ENCODE peak calls at places on chromosomes 2 and 18, in ten cellular contexts. One of them, this sample, is unnamed.

GRCh38 chr2:213086566-213086965 is 64.8 kb downstream of the IKZF2 start:
- DNase-seq in Panc1: no peak
- DNase-seq in fibroblast of mammary gland: no peak
- DNase-seq in type B pancreatic cell: no peak
- DNase-seq in omental fat pad: no peak
- DNase-seq in tibial artery: no peak
- DNase-seq in fibroblast of lung: peak; percentile 56
- DNase-seq in fibroblast of pulmonary artery: peak; percentile 23
- DNase-seq in MM.1S: no peak
- DNase-seq in A549: no peak
- DNase-seq in this sample: peak; percentile 8

GRCh38 chr2:1591978-1592907 is 152.1 kb downstream of the PXDN start:
- DNase-seq in fibroblast of pulmonary artery: peak; percentile 97
- DNase-seq in type B pancreatic cell: no peak
- DNase-seq in tibial artery: peak; percentile 94
- DNase-seq in A549: peak; percentile 56
- DNase-seq in Panc1: no peak
- DNase-seq in MM.1S: no peak
- DNase-seq in omental fat pad: no peak
- DNase-seq in fibroblast of mammary gland: peak; percentile 83
- DNase-seq in fibroblast of lung: peak; percentile 88
- DNase-seq in this sample: peak; percentile 98

GRCh38 chr2:110743600-110743999 is 11.2 kb downstream of the ACOXL start:
- DNase-seq in type B pancreatic cell: no peak
- DNase-seq in fibroblast of mammary gland: no peak
- DNase-seq in omental fat pad: no peak
- DNase-seq in A549: no peak
- DNase-seq in fibroblast of pulmonary artery: no peak
- DNase-seq in tibial artery: no peak
- DNase-seq in Panc1: no peak
- DNase-seq in MM.1S: no peak
- DNase-seq in fibroblast of lung: no peak
- DNase-seq in this sample: no peak

GRCh38 chr2:55167630-55167967 is 64.5 kb downstream of the CLHC1 start:
- DNase-seq in type B pancreatic cell: no peak
- DNase-seq in MM.1S: no peak
- DNase-seq in fibroblast of pulmonary artery: no peak
- DNase-seq in Panc1: no peak
- DNase-seq in fibroblast of mammary gland: no peak
- DNase-seq in omental fat pad: no peak
- DNase-seq in tibial artery: no peak
- DNase-seq in fibroblast of lung: no peak
- DNase-seq in A549: no peak
- DNase-seq in this sample: no peak

GRCh38 chr2:64646007-64646880 is 7.5 kb downstream of the SERTAD2 start:
- DNase-seq in tibial artery: peak; percentile 91
- DNase-seq in fibroblast of pulmonary artery: peak; percentile 85
- DNase-seq in fibroblast of lung: peak; percentile 52
- DNase-seq in omental fat pad: peak; percentile 99
- DNase-seq in fibroblast of mammary gland: peak; percentile 72
- DNase-seq in type B pancreatic cell: peak; percentile 86
- DNase-seq in Panc1: peak; percentile 76
- DNase-seq in MM.1S: peak; percentile 82
- DNase-seq in A549: peak; percentile 83
- DNase-seq in this sample: peak; percentile 87

GRCh38 chr2:126932966-126933555 is 34.4 kb downstream of the TEX51 start:
- DNase-seq in fibroblast of pulmonary artery: no peak
- DNase-seq in omental fat pad: no peak
- DNase-seq in A549: no peak
- DNase-seq in tibial artery: no peak
- DNase-seq in Panc1: no peak
- DNase-seq in MM.1S: no peak
- DNase-seq in fibroblast of mammary gland: no peak
- DNase-seq in fibroblast of lung: no peak
- DNase-seq in type B pancreatic cell: no peak
- DNase-seq in this sample: no peak

GRCh38 chr2:171810409-171810993 is 83.5 kb downstream of the SLC25A12 start:
- DNase-seq in fibroblast of lung: peak; percentile 5
- DNase-seq in omental fat pad: no peak
- DNase-seq in fibroblast of pulmonary artery: peak; percentile 53
- DNase-seq in type B pancreatic cell: no peak
- DNase-seq in A549: no peak
- DNase-seq in MM.1S: no peak
- DNase-seq in fibroblast of mammary gland: no peak
- DNase-seq in tibial artery: no peak
- DNase-seq in Panc1: no peak
- DNase-seq in this sample: peak; percentile 51

GRCh38 chr2:27320958-27321543 is 1.8 kb downstream of the MPV17 start:
- DNase-seq in MM.1S: no peak
- DNase-seq in omental fat pad: peak; percentile 59
- DNase-seq in Panc1: peak; percentile 95
- DNase-seq in fibroblast of lung: peak; percentile 98
- DNase-seq in A549: peak; percentile 98
- DNase-seq in fibroblast of pulmonary artery: peak; percentile 99
- DNase-seq in tibial artery: no peak
- DNase-seq in type B pancreatic cell: no peak
- DNase-seq in fibroblast of mammary gland: peak; percentile 100
- DNase-seq in this sample: no peak

GRCh38 chr18:37179384-37179783 is 350.5 kb downstream of the KIAA1328 start:
- DNase-seq in MM.1S: no peak
- DNase-seq in fibroblast of lung: no peak
- DNase-seq in type B pancreatic cell: no peak
- DNase-seq in A549: no peak
- DNase-seq in tibial artery: no peak
- DNase-seq in fibroblast of mammary gland: no peak
- DNase-seq in fibroblast of pulmonary artery: no peak
- DNase-seq in Panc1: no peak
- DNase-seq in omental fat pad: no peak
- DNase-seq in this sample: no peak

GRCh38 chr2:31558401-31559295 is 22.1 kb downstream of the SRD5A2 start:
- DNase-seq in tibial artery: no peak
- DNase-seq in A549: peak; percentile 92
- DNase-seq in fibroblast of mammary gland: peak; percentile 78
- DNase-seq in fibroblast of pulmonary artery: peak; percentile 14
- DNase-seq in type B pancreatic cell: no peak
- DNase-seq in MM.1S: no peak
- DNase-seq in fibroblast of lung: peak; percentile 11
- DNase-seq in omental fat pad: no peak
- DNase-seq in Panc1: peak; percentile 4
- DNase-seq in this sample: no peak

GRCh38 chr18:49531678-49532153 is 30.1 kb upstream of the LIPG start:
- DNase-seq in fibroblast of lung: no peak
- DNase-seq in A549: no peak
- DNase-seq in fibroblast of pulmonary artery: peak; percentile 24
- DNase-seq in fibroblast of mammary gland: no peak
- DNase-seq in type B pancreatic cell: no peak
- DNase-seq in Panc1: no peak
- DNase-seq in omental fat pad: no peak
- DNase-seq in MM.1S: peak; percentile 81
- DNase-seq in tibial artery: no peak
- DNase-seq in this sample: peak; percentile 69

GRCh38 chr2:226336283-226336682 is 463.3 kb downstream of the IRS1 start:
- DNase-seq in type B pancreatic cell: no peak
- DNase-seq in fibroblast of pulmonary artery: no peak
- DNase-seq in omental fat pad: no peak
- DNase-seq in MM.1S: peak; percentile 69
- DNase-seq in fibroblast of lung: no peak
- DNase-seq in A549: no peak
- DNase-seq in Panc1: no peak
- DNase-seq in fibroblast of mammary gland: no peak
- DNase-seq in tibial artery: no peak
- DNase-seq in this sample: no peak

GRCh38 chr2:26184555-26185303 is 11.8 kb downstream of the GAREM2 start:
- DNase-seq in fibroblast of lung: no peak
- DNase-seq in MM.1S: peak; percentile 82
- DNase-seq in Panc1: no peak
- DNase-seq in tibial artery: peak; percentile 82
- DNase-seq in A549: peak; percentile 86
- DNase-seq in fibroblast of pulmonary artery: peak; percentile 87
- DNase-seq in fibroblast of mammary gland: peak; percentile 77
- DNase-seq in omental fat pad: no peak
- DNase-seq in type B pancreatic cell: no peak
- DNase-seq in this sample: peak; percentile 80

GRCh38 chr2:70959851-70960832 is 18.3 kb upstream of the ANKRD53 start:
- DNase-seq in MM.1S: no peak
- DNase-seq in type B pancreatic cell: peak; percentile 45
- DNase-seq in omental fat pad: no peak
- DNase-seq in tibial artery: peak; percentile 51
- DNase-seq in fibroblast of mammary gland: no peak
- DNase-seq in Panc1: no peak
- DNase-seq in fibroblast of lung: no peak
- DNase-seq in A549: no peak
- DNase-seq in fibroblast of pulmonary artery: no peak
- DNase-seq in this sample: no peak
- TF ChIP-seq CTCF in MM.1S: peak; percentile 19
- TF ChIP-seq CTCF in type B pancreatic cell: peak; percentile 34
- TF ChIP-seq CTCF in omental fat pad: no peak
- TF ChIP-seq CTCF in tibial artery: no peak
- TF ChIP-seq CTCF in fibroblast of mammary gland: peak; percentile 1
- TF ChIP-seq CTCF in Panc1: no peak
- TF ChIP-seq CTCF in fibroblast of lung: no peak
- TF ChIP-seq CTCF in A549: no peak
- TF ChIP-seq CTCF in fibroblast of pulmonary artery: no peak
- TF ChIP-seq CTCF in this sample: no peak

GRCh38 chr2:120779781-120780283 is 44.2 kb downstream of the GLI2 start:
- DNase-seq in A549: peak; percentile 46
- DNase-seq in fibroblast of lung: peak; percentile 98
- DNase-seq in type B pancreatic cell: no peak
- DNase-seq in fibroblast of mammary gland: peak; percentile 77
- DNase-seq in omental fat pad: no peak
- DNase-seq in Panc1: no peak
- DNase-seq in tibial artery: no peak
- DNase-seq in fibroblast of pulmonary artery: peak; percentile 73
- DNase-seq in MM.1S: no peak
- DNase-seq in this sample: peak; percentile 42
- TF ChIP-seq CTCF in A549: no peak
- TF ChIP-seq CTCF in fibroblast of lung: no peak
- TF ChIP-seq CTCF in type B pancreatic cell: no peak
- TF ChIP-seq CTCF in fibroblast of mammary gland: peak; percentile 30
- TF ChIP-seq CTCF in omental fat pad: no peak
- TF ChIP-seq CTCF in Panc1: no peak
- TF ChIP-seq CTCF in tibial artery: no peak
- TF ChIP-seq CTCF in fibroblast of pulmonary artery: peak; percentile 1
- TF ChIP-seq CTCF in MM.1S: no peak
- TF ChIP-seq CTCF in this sample: peak; percentile 42

GRCh38 chr2:185337033-185337432 is 401.6 kb upstream of the FSIP2 start:
- DNase-seq in fibroblast of mammary gland: no peak
- DNase-seq in A549: no peak
- DNase-seq in MM.1S: no peak
- DNase-seq in tibial artery: no peak
- DNase-seq in Panc1: no peak
- DNase-seq in fibroblast of lung: no peak
- DNase-seq in type B pancreatic cell: no peak
- DNase-seq in omental fat pad: no peak
- DNase-seq in fibroblast of pulmonary artery: no peak
- DNase-seq in this sample: no peak
- TF ChIP-seq CTCF in fibroblast of mammary gland: no peak
- TF ChIP-seq CTCF in A549: no peak
- TF ChIP-seq CTCF in MM.1S: no peak
- TF ChIP-seq CTCF in tibial artery: no peak
- TF ChIP-seq CTCF in Panc1: no peak
- TF ChIP-seq CTCF in fibroblast of lung: no peak
- TF ChIP-seq CTCF in type B pancreatic cell: no peak
- TF ChIP-seq CTCF in omental fat pad: no peak
- TF ChIP-seq CTCF in fibroblast of pulmonary artery: no peak
- TF ChIP-seq CTCF in this sample: no peak

GRCh38 chr18:54440292-54440691 is 82.6 kb downstream of the C18orf54 start:
- DNase-seq in A549: no peak
- DNase-seq in MM.1S: no peak
- DNase-seq in fibroblast of mammary gland: peak; percentile 32
- DNase-seq in omental fat pad: no peak
- DNase-seq in type B pancreatic cell: no peak
- DNase-seq in Panc1: no peak
- DNase-seq in fibroblast of pulmonary artery: no peak
- DNase-seq in fibroblast of lung: no peak
- DNase-seq in tibial artery: no peak
- DNase-seq in this sample: no peak

DNA sequence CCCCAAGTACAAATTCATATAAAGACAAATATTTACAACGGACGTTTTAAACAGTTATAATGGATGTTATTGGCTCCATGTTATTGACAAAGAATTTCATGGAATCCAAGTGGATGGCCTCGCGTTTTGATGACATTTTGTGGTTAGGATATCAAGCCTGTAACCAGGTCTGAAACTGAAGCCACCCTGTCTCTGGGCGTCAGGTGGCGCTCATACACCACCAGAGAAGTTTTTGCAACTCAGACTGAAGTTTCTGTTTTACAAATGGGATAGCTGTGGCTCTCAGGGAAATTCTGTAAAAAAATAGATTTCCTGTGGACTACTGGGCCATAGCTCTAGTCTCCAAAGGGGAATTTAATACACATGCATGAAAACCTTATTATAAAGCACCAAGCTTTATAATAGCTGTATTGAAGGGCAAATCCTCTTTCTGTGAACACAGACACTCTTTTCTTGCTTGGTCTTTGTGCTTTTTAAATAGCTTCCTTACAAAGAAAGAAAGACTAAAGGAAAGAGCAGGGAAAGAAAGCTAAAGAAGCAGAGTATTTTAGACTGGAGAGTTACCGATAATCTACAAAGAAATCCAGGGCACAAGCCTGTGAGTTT is 86.7 kb downstream of the C18orf54 start:
- DNase-seq in fibroblast of mammary gland: peak; percentile 62
- DNase-seq in fibroblast of pulmonary artery: peak; percentile 74
- DNase-seq in A549: peak; percentile 57
- DNase-seq in omental fat pad: no peak
- DNase-seq in MM.1S: peak; percentile 61
- DNase-seq in fibroblast of lung: peak; percentile 48
- DNase-seq in tibial artery: no peak
- DNase-seq in type B pancreatic cell: no peak
- DNase-seq in Panc1: peak; percentile 41
- DNase-seq in this sample: peak; percentile 63
- TF ChIP-seq CTCF in fibroblast of mammary gland: peak; percentile 77
- TF ChIP-seq CTCF in fibroblast of pulmonary artery: peak; percentile 91
- TF ChIP-seq CTCF in A549: peak; percentile 66
- TF ChIP-seq CTCF in omental fat pad: no peak
- TF ChIP-seq CTCF in MM.1S: peak; percentile 88
- TF ChIP-seq CTCF in fibroblast of lung: peak; percentile 79
- TF ChIP-seq CTCF in tibial artery: peak; percentile 33
- TF ChIP-seq CTCF in type B pancreatic cell: peak; percentile 94
- TF ChIP-seq CTCF in Panc1: peak; percentile 70
- TF ChIP-seq CTCF in this sample: peak; percentile 87

DNA sequence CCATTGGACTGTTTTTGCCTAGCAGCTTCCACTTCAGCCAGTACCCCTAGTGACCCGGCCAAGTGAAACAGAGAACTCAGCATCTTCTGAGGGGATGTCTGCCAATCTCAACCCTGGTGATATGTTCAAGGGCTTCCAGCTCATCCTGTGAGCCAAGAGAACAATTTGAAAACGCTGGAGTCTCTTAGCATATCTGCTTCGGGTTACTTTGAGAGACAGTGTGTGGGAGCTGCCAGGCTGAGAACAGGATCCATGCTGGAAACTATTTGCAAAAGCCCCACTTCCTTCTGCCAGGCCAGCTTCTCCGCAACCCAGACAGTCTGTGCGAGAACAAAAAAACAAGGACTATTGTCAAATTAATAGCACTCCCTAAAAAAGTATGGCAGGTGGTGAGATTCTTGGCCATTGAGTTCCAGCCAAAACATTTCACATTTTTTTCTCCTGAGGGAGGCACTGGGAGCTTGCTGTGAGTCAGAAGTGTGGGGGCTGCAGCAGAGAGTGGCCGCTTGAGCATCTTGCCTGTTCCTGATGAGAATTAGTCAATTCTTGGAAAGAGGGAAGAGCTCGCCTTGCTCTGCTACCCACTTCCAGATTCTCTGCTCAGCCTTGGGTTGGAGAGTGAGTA is 395.6 kb upstream of the TRIB2 start:
- DNase-seq in omental fat pad: no peak
- DNase-seq in fibroblast of lung: peak; percentile 99
- DNase-seq in Panc1: no peak
- DNase-seq in MM.1S: no peak
- DNase-seq in fibroblast of mammary gland: peak; percentile 98
- DNase-seq in A549: no peak
- DNase-seq in fibroblast of pulmonary artery: peak; percentile 98
- DNase-seq in type B pancreatic cell: no peak
- DNase-seq in tibial artery: peak; percentile 86
- DNase-seq in this sample: no peak
- TF ChIP-seq CTCF in omental fat pad: no peak
- TF ChIP-seq CTCF in fibroblast of lung: peak; percentile 4
- TF ChIP-seq CTCF in Panc1: no peak
- TF ChIP-seq CTCF in MM.1S: no peak
- TF ChIP-seq CTCF in fibroblast of mammary gland: peak; percentile 8
- TF ChIP-seq CTCF in A549: no peak
- TF ChIP-seq CTCF in fibroblast of pulmonary artery: peak; percentile 18
- TF ChIP-seq CTCF in type B pancreatic cell: no peak
- TF ChIP-seq CTCF in tibial artery: no peak
- TF ChIP-seq CTCF in this sample: no peak

This sample was measured in cardiac muscle cell.